ENCODE peak calls at places on chromosomes 12 and 14, in five cellular contexts. One of them, this sample, is unnamed.

GRCh38 chr12:90250766-90251165 is 542.1 kb upstream of the ATP2B1 start:
- DNase-seq in uterus: peak
- DNase-seq in A549: no peak
- DNase-seq in lower leg skin: peak
- DNase-seq in esophagus squamous epithelium: no peak
- DNase-seq in this sample: no peak

GRCh38 chr14:35362911-35363374 is 41.6 kb downstream of the NFKBIA start:
- DNase-seq in uterus: no peak
- DNase-seq in A549: no peak
- DNase-seq in lower leg skin: no peak
- DNase-seq in esophagus squamous epithelium: no peak
- DNase-seq in this sample: no peak

GRCh38 chr12:52691076-52691764 is 11.0 kb upstream of the KRT1 start:
- DNase-seq in uterus: no peak
- DNase-seq in A549: no peak
- DNase-seq in lower leg skin: no peak
- DNase-seq in esophagus squamous epithelium: no peak
- DNase-seq in this sample: no peak

GRCh38 chr14:103530831-103531230 is 1.8 kb downstream of the TRMT61A start:
- DNase-seq in uterus: no peak
- DNase-seq in A549: no peak
- DNase-seq in lower leg skin: no peak
- DNase-seq in esophagus squamous epithelium: no peak
- DNase-seq in this sample: no peak

GRCh38 chr12:130796985-130797686 is 41.9 kb downstream of the STX2 start:
- DNase-seq in uterus: no peak
- DNase-seq in A549: no peak
- DNase-seq in lower leg skin: no peak
- DNase-seq in esophagus squamous epithelium: no peak
- DNase-seq in this sample: no peak

GRCh38 chr12:131735153-131735456 is 24.2 kb downstream of the SFSWAP start:
- DNase-seq in uterus: no peak
- DNase-seq in A549: no peak
- DNase-seq in lower leg skin: no peak
- DNase-seq in esophagus squamous epithelium: no peak
- DNase-seq in this sample: no peak

GRCh38 chr14:89165189-89165809 is 251.7 kb downstream of the FOXN3 start:
- DNase-seq in uterus: no peak
- DNase-seq in A549: no peak
- DNase-seq in lower leg skin: no peak
- DNase-seq in esophagus squamous epithelium: no peak
- DNase-seq in this sample: peak

GRCh38 chr12:113861708-113862312 is 104.3 kb downstream of the RBM19 start:
- DNase-seq in uterus: no peak
- DNase-seq in A549: no peak
- DNase-seq in lower leg skin: no peak
- DNase-seq in esophagus squamous epithelium: no peak
- DNase-seq in this sample: no peak

GRCh38 chr14:60266021-60266937 is 17.3 kb downstream of the PPM1A start:
- DNase-seq in uterus: no peak
- DNase-seq in A549: no peak
- DNase-seq in lower leg skin: no peak
- DNase-seq in esophagus squamous epithelium: no peak
- DNase-seq in this sample: no peak

GRCh38 chr14:55864890-55865655 is 253.1 kb upstream of the PELI2 start:
- DNase-seq in uterus: no peak
- DNase-seq in A549: no peak
- DNase-seq in lower leg skin: no peak
- DNase-seq in esophagus squamous epithelium: no peak
- DNase-seq in this sample: no peak

GRCh38 chr14:62819931-62820330 is 225.3 kb downstream of the KCNH5 start:
- DNase-seq in uterus: no peak
- DNase-seq in A549: no peak
- DNase-seq in lower leg skin: no peak
- DNase-seq in esophagus squamous epithelium: no peak
- DNase-seq in this sample: no peak

GRCh38 chr14:104326848-104327247 is 188.5 kb downstream of the KIF26A start:
- DNase-seq in uterus: no peak
- DNase-seq in A549: no peak
- DNase-seq in lower leg skin: no peak
- DNase-seq in esophagus squamous epithelium: no peak
- DNase-seq in this sample: no peak

GRCh38 chr14:88848571-88848970 is 24.1 kb downstream of the TTC8 start:
- DNase-seq in uterus: no peak
- DNase-seq in A549: no peak
- DNase-seq in lower leg skin: no peak
- DNase-seq in esophagus squamous epithelium: no peak
- DNase-seq in this sample: no peak

GRCh38 chr12:47078733-47079364 is 572 bp upstream of the PCED1B start:
- DNase-seq in uterus: peak
- DNase-seq in A549: peak
- DNase-seq in lower leg skin: no peak
- DNase-seq in esophagus squamous epithelium: no peak
- DNase-seq in this sample: no peak

GRCh38 chr12:123519151-123520001 is 14.1 kb downstream of the RILPL1 start:
- DNase-seq in uterus: no peak
- DNase-seq in A549: peak
- DNase-seq in lower leg skin: peak
- DNase-seq in esophagus squamous epithelium: no peak
- DNase-seq in this sample: no peak

GRCh38 chr14:68971411-68972035 is 7.6 kb downstream of the ACTN1 start:
- DNase-seq in uterus: no peak
- DNase-seq in A549: no peak
- DNase-seq in lower leg skin: no peak
- DNase-seq in esophagus squamous epithelium: no peak
- DNase-seq in this sample: no peak
- TF ChIP-seq POLR2A in uterus: no peak
- TF ChIP-seq POLR2A in A549: no peak
- TF ChIP-seq POLR2A in lower leg skin: no peak
- TF ChIP-seq POLR2A in esophagus squamous epithelium: no peak
- TF ChIP-seq POLR2A in this sample: no peak

GRCh38 chr14:52018970-52019369 is 29.6 kb downstream of the RTRAF start:
- DNase-seq in uterus: no peak
- DNase-seq in A549: no peak
- DNase-seq in lower leg skin: no peak
- DNase-seq in esophagus squamous epithelium: no peak
- DNase-seq in this sample: no peak

GRCh38 chr14:52023518-52023917 is 34.2 kb downstream of the RTRAF start:
- DNase-seq in uterus: peak
- DNase-seq in A549: no peak
- DNase-seq in lower leg skin: no peak
- DNase-seq in esophagus squamous epithelium: no peak
- DNase-seq in this sample: no peak

GRCh38 chr14:52020315-52020714 is 31.0 kb downstream of the RTRAF start:
- DNase-seq in uterus: no peak
- DNase-seq in A549: no peak
- DNase-seq in lower leg skin: no peak
- DNase-seq in esophagus squamous epithelium: no peak
- DNase-seq in this sample: no peak

GRCh38 chr14:52020866-52021717 is 31.7 kb downstream of the RTRAF start:
- DNase-seq in uterus: no peak
- DNase-seq in A549: no peak
- DNase-seq in lower leg skin: no peak
- DNase-seq in esophagus squamous epithelium: no peak
- DNase-seq in this sample: no peak

GRCh38 chr14:52021971-52022600 is 32.7 kb downstream of the RTRAF start:
- DNase-seq in uterus: no peak
- DNase-seq in A549: no peak
- DNase-seq in lower leg skin: no peak
- DNase-seq in esophagus squamous epithelium: no peak
- DNase-seq in this sample: peak
- TF ChIP-seq POLR2A in uterus: no peak
- TF ChIP-seq POLR2A in A549: no peak
- TF ChIP-seq POLR2A in lower leg skin: no peak
- TF ChIP-seq POLR2A in esophagus squamous epithelium: no peak
- TF ChIP-seq POLR2A in this sample: no peak

DNA sequence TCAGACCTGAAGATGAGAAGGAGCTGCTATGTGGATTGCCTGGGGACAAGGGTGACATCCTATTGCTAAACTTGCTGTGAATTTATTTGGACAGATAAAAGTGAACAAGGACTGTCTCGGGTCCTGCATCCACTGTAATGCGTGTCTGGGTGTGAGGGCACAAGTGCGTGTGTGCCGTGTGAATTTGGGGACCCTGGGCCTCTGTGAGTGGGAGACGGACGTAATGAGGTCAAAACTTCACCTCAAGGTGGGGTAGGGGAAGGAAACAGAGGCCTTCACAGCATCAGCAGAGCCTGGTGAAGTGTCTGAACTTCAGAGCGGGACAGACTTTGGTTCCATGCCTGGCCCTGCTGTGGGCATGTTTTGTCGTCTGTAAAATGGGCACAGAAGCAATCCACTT is 14.8 kb downstream of the ASB2 start:
- DNase-seq in uterus: no peak
- DNase-seq in A549: no peak
- DNase-seq in lower leg skin: no peak
- DNase-seq in esophagus squamous epithelium: no peak
- DNase-seq in this sample: no peak
- TF ChIP-seq POLR2A in uterus: no peak
- TF ChIP-seq POLR2A in A549: no peak
- TF ChIP-seq POLR2A in lower leg skin: no peak
- TF ChIP-seq POLR2A in esophagus squamous epithelium: no peak
- TF ChIP-seq POLR2A in this sample: no peak

GRCh38 chr14:105489607-105490317 is 1.3 kb upstream of the TEDC1 start:
- DNase-seq in uterus: peak
- DNase-seq in A549: peak
- DNase-seq in lower leg skin: peak
- DNase-seq in esophagus squamous epithelium: peak
- DNase-seq in this sample: peak
- TF ChIP-seq POLR2A in uterus: no peak
- TF ChIP-seq POLR2A in A549: peak
- TF ChIP-seq POLR2A in lower leg skin: no peak
- TF ChIP-seq POLR2A in esophagus squamous epithelium: no peak
- TF ChIP-seq POLR2A in this sample: no peak

DNA sequence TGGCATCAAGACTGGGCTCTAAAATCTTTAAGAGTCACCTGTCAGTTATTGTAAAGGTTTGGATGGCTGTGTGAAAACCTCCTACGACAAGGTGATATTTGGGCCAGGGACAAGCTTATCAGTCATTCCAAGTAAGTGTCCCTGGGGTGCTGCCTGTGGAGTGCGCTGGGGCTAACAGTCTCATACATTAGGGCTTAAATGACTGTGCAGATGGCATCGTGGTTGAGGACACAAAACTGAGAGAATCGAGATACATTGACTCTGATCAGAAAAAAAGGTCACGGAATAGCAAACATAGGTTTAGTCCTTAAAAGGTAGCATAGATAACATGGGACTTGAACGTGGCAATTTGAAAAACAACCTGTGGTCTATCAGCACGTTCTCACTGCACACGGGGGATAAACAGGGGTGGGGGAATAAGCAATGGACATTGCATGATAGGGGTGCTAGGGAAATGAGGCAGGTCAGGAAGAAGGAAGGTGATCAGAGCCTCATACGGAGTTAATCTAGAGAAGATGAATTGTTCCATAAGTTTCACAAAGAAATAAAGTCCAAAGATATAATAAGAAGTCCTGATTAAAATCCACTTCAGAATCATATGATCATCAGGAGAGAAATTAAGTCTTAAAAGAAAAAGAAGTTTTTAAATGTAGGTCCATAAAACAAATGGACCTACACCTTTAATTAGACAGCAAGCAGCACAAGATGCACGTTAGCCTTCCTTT is 100.3 kb downstream of the DAD1 start:
- DNase-seq in uterus: no peak
- DNase-seq in A549: no peak
- DNase-seq in lower leg skin: no peak
- DNase-seq in esophagus squamous epithelium: no peak
- DNase-seq in this sample: no peak
- TF ChIP-seq POLR2A in uterus: no peak
- TF ChIP-seq POLR2A in A549: no peak
- TF ChIP-seq POLR2A in lower leg skin: no peak
- TF ChIP-seq POLR2A in esophagus squamous epithelium: no peak
- TF ChIP-seq POLR2A in this sample: no peak

GRCh38 chr14:24135584-24135833 is 485 bp upstream of the PSME1 start:
- DNase-seq in uterus: no peak
- DNase-seq in A549: no peak
- DNase-seq in lower leg skin: no peak
- DNase-seq in esophagus squamous epithelium: no peak
- DNase-seq in this sample: no peak
- TF ChIP-seq POLR2A in uterus: no peak
- TF ChIP-seq POLR2A in A549: no peak
- TF ChIP-seq POLR2A in lower leg skin: no peak
- TF ChIP-seq POLR2A in esophagus squamous epithelium: no peak
- TF ChIP-seq POLR2A in this sample: no peak

GRCh38 chr12:109053382-109054123 is 1.2 kb downstream of the USP30 start:
- DNase-seq in uterus: no peak
- DNase-seq in A549: no peak
- DNase-seq in lower leg skin: no peak
- DNase-seq in esophagus squamous epithelium: no peak
- DNase-seq in this sample: peak

GRCh38 chr12:109052097-109052414 is 320 bp upstream of the USP30 start:
- DNase-seq in uterus: no peak
- DNase-seq in A549: no peak
- DNase-seq in lower leg skin: no peak
- DNase-seq in esophagus squamous epithelium: no peak
- DNase-seq in this sample: no peak

GRCh38 chr12:109056891-109057290 is 4.5 kb downstream of the USP30 start:
- DNase-seq in uterus: no peak
- DNase-seq in A549: no peak
- DNase-seq in lower leg skin: no peak
- DNase-seq in esophagus squamous epithelium: no peak
- DNase-seq in this sample: no peak

GRCh38 chr12:109054520-109054919 is 2.1 kb downstream of the USP30 start:
- DNase-seq in uterus: no peak
- DNase-seq in A549: no peak
- DNase-seq in lower leg skin: no peak
- DNase-seq in esophagus squamous epithelium: no peak
- DNase-seq in this sample: no peak

DNA sequence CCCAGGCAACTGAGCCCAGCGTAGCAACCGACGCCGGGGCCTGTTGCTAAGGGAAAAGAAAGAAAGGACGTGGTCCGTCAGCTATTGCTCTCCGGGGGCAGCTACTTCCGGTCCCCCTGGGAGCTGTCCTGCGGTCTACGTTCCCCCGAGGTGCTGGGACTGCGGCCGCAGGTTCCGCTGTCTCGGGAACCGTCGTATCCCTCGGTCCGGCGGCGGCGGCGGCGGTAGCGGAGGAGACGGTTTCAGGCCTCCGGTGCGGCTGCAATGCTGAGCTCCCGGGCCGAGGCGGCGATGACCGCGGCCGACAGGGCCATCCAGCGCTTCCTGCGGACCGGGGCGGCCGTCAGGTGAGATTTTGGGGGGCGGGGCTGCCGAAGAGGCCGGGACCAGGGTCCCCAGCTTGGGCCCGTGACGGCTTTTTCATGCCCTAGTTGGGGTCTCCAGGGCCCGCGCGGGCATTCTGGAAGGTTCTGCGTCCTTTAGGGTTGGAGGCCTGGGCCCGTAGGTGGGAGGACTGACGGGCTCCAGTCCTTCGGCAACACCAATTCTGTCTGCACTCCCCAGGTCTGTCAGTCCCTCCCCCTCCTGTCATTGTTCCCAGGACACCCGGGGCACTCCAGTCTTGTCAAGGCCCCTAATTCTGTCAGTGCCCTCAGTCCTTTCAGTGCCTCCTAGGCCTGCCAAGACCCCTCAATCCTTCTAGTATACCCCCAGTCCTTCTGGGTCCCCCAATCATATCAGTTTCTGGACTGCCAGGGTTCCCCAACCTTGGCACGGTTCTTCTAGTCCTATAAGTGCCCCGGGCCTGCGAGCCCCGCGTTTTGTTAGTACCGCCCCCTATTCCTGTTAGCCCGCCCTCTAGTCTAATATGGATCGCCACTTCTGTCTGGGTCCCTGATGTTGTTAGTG is at the start of gene USP30:
- DNase-seq in uterus: peak
- DNase-seq in A549: peak
- DNase-seq in lower leg skin: peak
- DNase-seq in esophagus squamous epithelium: no peak
- DNase-seq in this sample: peak
- TF ChIP-seq POLR2A in uterus: no peak
- TF ChIP-seq POLR2A in A549: no peak
- TF ChIP-seq POLR2A in lower leg skin: no peak
- TF ChIP-seq POLR2A in esophagus squamous epithelium: peak
- TF ChIP-seq POLR2A in this sample: no peak

This sample was measured in GM12891.